ENCODE peak calls at places on chromosomes 13 and 19, in five cellular contexts. One of them, this sample, is unnamed.
A peak's percentile ranks its signal among the peaks of the same experiment; 100 is the strongest.

GRCh38 chr13:39967199-39967959 is 311.9 kb downstream of the COG6 start:
- DNase-seq in uterus: no peak
- DNase-seq in heart left ventricle: no peak
- DNase-seq in IMR-90: no peak
- DNase-seq in gastrocnemius medialis: no peak
- DNase-seq in this sample: no peak

GRCh38 chr19:40449506-40449905 is 5.4 kb upstream of the SERTAD3 start:
- DNase-seq in uterus: no peak
- DNase-seq in heart left ventricle: no peak
- DNase-seq in IMR-90: no peak
- DNase-seq in gastrocnemius medialis: no peak
- DNase-seq in this sample: no peak

GRCh38 chr19:28864577-28865042 is 348.3 kb downstream of the UQCRFS1 start:
- DNase-seq in uterus: peak; percentile 45
- DNase-seq in heart left ventricle: peak; percentile 84
- DNase-seq in IMR-90: peak; percentile 7
- DNase-seq in gastrocnemius medialis: no peak
- DNase-seq in this sample: peak; percentile 51

GRCh38 chr19:2207991-2208860 is 27.9 kb downstream of the PLEKHJ1 start:
- DNase-seq in uterus: no peak
- DNase-seq in heart left ventricle: peak; percentile 83
- DNase-seq in IMR-90: peak; percentile 57
- DNase-seq in gastrocnemius medialis: no peak
- DNase-seq in this sample: no peak

GRCh38 chr19:18590273-18591272 is 2.0 kb downstream of the REX1BD start:
- DNase-seq in uterus: no peak
- DNase-seq in heart left ventricle: peak; percentile 51
- DNase-seq in IMR-90: peak; percentile 57
- DNase-seq in gastrocnemius medialis: peak; percentile 51
- DNase-seq in this sample: no peak

GRCh38 chr13:87274209-87274819 is 396.9 kb upstream of the SLITRK5 start:
- DNase-seq in uterus: no peak
- DNase-seq in heart left ventricle: no peak
- DNase-seq in IMR-90: peak; percentile 47
- DNase-seq in gastrocnemius medialis: no peak
- DNase-seq in this sample: no peak

GRCh38 chr19:18518639-18519038 is 3.2 kb downstream of the ELL start:
- DNase-seq in uterus: no peak
- DNase-seq in heart left ventricle: no peak
- DNase-seq in IMR-90: no peak
- DNase-seq in gastrocnemius medialis: no peak
- DNase-seq in this sample: no peak

GRCh38 chr19:54164369-54165068 is 5.0 kb upstream of the LENG1 start:
- DNase-seq in uterus: peak; percentile 61
- DNase-seq in heart left ventricle: peak; percentile 55
- DNase-seq in IMR-90: peak; percentile 22
- DNase-seq in gastrocnemius medialis: no peak
- DNase-seq in this sample: peak; percentile 68

GRCh38 chr13:106143930-106144709 is 391.3 kb downstream of the EFNB2 start:
- DNase-seq in uterus: no peak
- DNase-seq in heart left ventricle: no peak
- DNase-seq in IMR-90: no peak
- DNase-seq in gastrocnemius medialis: no peak
- DNase-seq in this sample: peak; percentile 77

GRCh38 chr19:45110811-45111210 is 17.8 kb downstream of the PPP1R37 start:
- DNase-seq in uterus: no peak
- DNase-seq in heart left ventricle: no peak
- DNase-seq in IMR-90: no peak
- DNase-seq in gastrocnemius medialis: no peak
- DNase-seq in this sample: no peak

GRCh38 chr19:39356073-39356472 is 13.9 kb downstream of the SAMD4B start:
- DNase-seq in uterus: no peak
- DNase-seq in heart left ventricle: no peak
- DNase-seq in IMR-90: no peak
- DNase-seq in gastrocnemius medialis: no peak
- DNase-seq in this sample: no peak

GRCh38 chr13:73599232-73600128 is 534.7 kb downstream of the KLF12 start:
- DNase-seq in uterus: no peak
- DNase-seq in heart left ventricle: no peak
- DNase-seq in IMR-90: no peak
- DNase-seq in gastrocnemius medialis: no peak
- DNase-seq in this sample: no peak

GRCh38 chr19:48145596-48146254 is 24.4 kb downstream of the LIG1 start:
- DNase-seq in uterus: no peak
- DNase-seq in heart left ventricle: no peak
- DNase-seq in IMR-90: no peak
- DNase-seq in gastrocnemius medialis: no peak
- DNase-seq in this sample: no peak

GRCh38 chr19:39126312-39126561 is 651 bp downstream of the PAK4 start:
- DNase-seq in uterus: no peak
- DNase-seq in heart left ventricle: no peak
- DNase-seq in IMR-90: no peak
- DNase-seq in gastrocnemius medialis: no peak
- DNase-seq in this sample: no peak

GRCh38 chr19:39110263-39110967 is 15.2 kb upstream of the PAK4 start:
- DNase-seq in uterus: no peak
- DNase-seq in heart left ventricle: no peak
- DNase-seq in IMR-90: no peak
- DNase-seq in gastrocnemius medialis: no peak
- DNase-seq in this sample: peak; percentile 58

GRCh38 chr13:113491418-113491883 is 940 bp upstream of the DCUN1D2 start:
- DNase-seq in uterus: no peak
- DNase-seq in heart left ventricle: peak; percentile 53
- DNase-seq in IMR-90: peak; percentile 14
- DNase-seq in gastrocnemius medialis: no peak
- DNase-seq in this sample: no peak

GRCh38 chr13:101757446-101758039 is 305.1 kb downstream of the ITGBL1 start:
- DNase-seq in uterus: no peak
- DNase-seq in heart left ventricle: no peak
- DNase-seq in IMR-90: peak; percentile 50
- DNase-seq in gastrocnemius medialis: no peak
- DNase-seq in this sample: no peak

GRCh38 chr19:16363852-16364230 is 39.2 kb downstream of the KLF2 start:
- DNase-seq in uterus: no peak
- DNase-seq in heart left ventricle: no peak
- DNase-seq in IMR-90: no peak
- DNase-seq in gastrocnemius medialis: no peak
- DNase-seq in this sample: no peak

GRCh38 chr13:100176781-100177389 is 88.0 kb downstream of the PCCA start:
- DNase-seq in uterus: no peak
- DNase-seq in heart left ventricle: no peak
- DNase-seq in IMR-90: peak; percentile 54
- DNase-seq in gastrocnemius medialis: no peak
- DNase-seq in this sample: no peak

GRCh38 chr13:57311009-57311586 is 144.1 kb downstream of the PRR20E start:
- DNase-seq in uterus: no peak
- DNase-seq in heart left ventricle: no peak
- DNase-seq in IMR-90: no peak
- DNase-seq in gastrocnemius medialis: no peak
- DNase-seq in this sample: no peak

GRCh38 chr19:2302319-2303208 is 5.4 kb downstream of the LINGO3 start:
- DNase-seq in uterus: no peak
- DNase-seq in heart left ventricle: peak; percentile 63
- DNase-seq in IMR-90: peak; percentile 65
- DNase-seq in gastrocnemius medialis: peak; percentile 22
- DNase-seq in this sample: no peak

GRCh38 chr19:43812689-43813088 is 10.4 kb upstream of the LYPD5 start:
- DNase-seq in uterus: no peak
- DNase-seq in heart left ventricle: no peak
- DNase-seq in IMR-90: no peak
- DNase-seq in gastrocnemius medialis: no peak
- DNase-seq in this sample: no peak

GRCh38 chr19:43811833-43812232 is 9.6 kb upstream of the LYPD5 start:
- DNase-seq in uterus: no peak
- DNase-seq in heart left ventricle: no peak
- DNase-seq in IMR-90: no peak
- DNase-seq in gastrocnemius medialis: no peak
- DNase-seq in this sample: no peak

GRCh38 chr19:43807651-43808050 is 5.4 kb upstream of the LYPD5 start:
- DNase-seq in uterus: no peak
- DNase-seq in heart left ventricle: no peak
- DNase-seq in IMR-90: no peak
- DNase-seq in gastrocnemius medialis: no peak
- DNase-seq in this sample: no peak

GRCh38 chr19:43812259-43812658 is 10.0 kb upstream of the LYPD5 start:
- DNase-seq in uterus: no peak
- DNase-seq in heart left ventricle: no peak
- DNase-seq in IMR-90: no peak
- DNase-seq in gastrocnemius medialis: no peak
- DNase-seq in this sample: no peak

GRCh38 chr19:43809762-43810696 is 7.8 kb upstream of the LYPD5 start:
- DNase-seq in uterus: no peak
- DNase-seq in heart left ventricle: no peak
- DNase-seq in IMR-90: peak; percentile 74
- DNase-seq in gastrocnemius medialis: no peak
- DNase-seq in this sample: peak; percentile 24
- TF ChIP-seq CTCF in uterus: peak; percentile 30
- TF ChIP-seq CTCF in heart left ventricle: peak; percentile 46
- TF ChIP-seq CTCF in IMR-90: peak; percentile 73
- TF ChIP-seq CTCF in gastrocnemius medialis: peak; percentile 24
- TF ChIP-seq CTCF in this sample: no peak

GRCh38 chr19:6113616-6114188 is 3.4 kb upstream of the RFX2 start:
- DNase-seq in uterus: no peak
- DNase-seq in heart left ventricle: no peak
- DNase-seq in IMR-90: no peak
- DNase-seq in gastrocnemius medialis: no peak
- DNase-seq in this sample: no peak

GRCh38 chr19:6105444-6105843 is 4.9 kb downstream of the RFX2 start:
- DNase-seq in uterus: no peak
- DNase-seq in heart left ventricle: no peak
- DNase-seq in IMR-90: no peak
- DNase-seq in gastrocnemius medialis: no peak
- DNase-seq in this sample: no peak

GRCh38 chr19:6110360-6110977 is at the start of gene RFX2:
- DNase-seq in uterus: peak; percentile 99
- DNase-seq in heart left ventricle: peak; percentile 99
- DNase-seq in IMR-90: peak; percentile 98
- DNase-seq in gastrocnemius medialis: peak; percentile 98
- DNase-seq in this sample: peak; percentile 99

GRCh38 chr19:6109947-6110346 is 353 bp downstream of the RFX2 start:
- DNase-seq in uterus: peak; percentile 51
- DNase-seq in heart left ventricle: no peak
- DNase-seq in IMR-90: no peak
- DNase-seq in gastrocnemius medialis: no peak
- DNase-seq in this sample: no peak

DNA sequence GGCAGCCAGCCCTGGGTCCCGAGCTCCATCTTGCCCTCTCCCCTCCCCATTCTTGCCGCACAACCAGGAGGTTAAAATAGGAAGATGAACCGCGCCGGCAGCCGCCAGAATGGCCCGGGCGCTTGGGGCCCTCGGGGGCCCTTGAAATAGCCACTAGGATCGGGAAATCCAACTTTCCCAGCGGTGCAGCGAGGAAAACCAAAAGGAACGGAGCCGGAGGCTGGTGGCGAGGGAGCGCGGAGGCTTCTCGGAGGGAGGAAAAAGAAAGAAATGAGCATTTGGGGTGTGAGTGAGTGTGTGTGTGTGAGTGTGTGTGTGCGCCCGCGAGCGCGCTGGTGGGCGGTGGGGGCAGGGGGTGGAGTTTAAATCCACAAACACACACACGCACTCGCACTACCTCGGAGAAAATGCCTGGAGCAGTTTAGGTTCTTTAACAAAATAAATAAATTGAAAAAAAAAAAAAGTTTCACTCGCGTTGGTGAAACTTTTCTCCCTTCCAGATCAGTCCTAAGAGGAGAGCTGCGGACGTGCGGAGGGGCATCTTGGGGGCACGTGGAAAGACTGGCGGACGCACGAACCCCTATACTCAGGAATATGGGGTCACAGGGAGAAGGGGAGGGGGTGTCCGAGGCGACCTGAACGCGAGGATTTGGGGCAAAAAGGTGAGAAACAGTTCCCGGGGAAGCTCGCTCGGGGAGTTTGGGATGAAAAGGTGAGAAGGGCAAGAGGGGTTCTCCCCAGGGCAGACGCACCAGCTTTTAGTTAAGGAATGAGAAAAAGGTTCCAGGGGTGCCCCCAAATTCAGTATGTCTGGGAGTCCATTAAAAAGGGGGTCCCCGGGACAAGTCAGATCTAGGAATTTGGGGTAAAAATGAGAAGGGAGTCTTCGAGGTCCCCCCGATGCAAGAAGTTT is 1.3 kb downstream of the RFX2 start:
- DNase-seq in uterus: peak; percentile 82
- DNase-seq in heart left ventricle: peak; percentile 65
- DNase-seq in IMR-90: peak; percentile 66
- DNase-seq in gastrocnemius medialis: no peak
- DNase-seq in this sample: peak; percentile 36
- TF ChIP-seq POLR2A in uterus: peak; percentile 59
- TF ChIP-seq POLR2A in heart left ventricle: peak; percentile 24
- TF ChIP-seq POLR2A in IMR-90: peak; percentile 19
- TF ChIP-seq POLR2A in gastrocnemius medialis: no peak
- TF ChIP-seq POLR2A in this sample: peak; percentile 50

DNA sequence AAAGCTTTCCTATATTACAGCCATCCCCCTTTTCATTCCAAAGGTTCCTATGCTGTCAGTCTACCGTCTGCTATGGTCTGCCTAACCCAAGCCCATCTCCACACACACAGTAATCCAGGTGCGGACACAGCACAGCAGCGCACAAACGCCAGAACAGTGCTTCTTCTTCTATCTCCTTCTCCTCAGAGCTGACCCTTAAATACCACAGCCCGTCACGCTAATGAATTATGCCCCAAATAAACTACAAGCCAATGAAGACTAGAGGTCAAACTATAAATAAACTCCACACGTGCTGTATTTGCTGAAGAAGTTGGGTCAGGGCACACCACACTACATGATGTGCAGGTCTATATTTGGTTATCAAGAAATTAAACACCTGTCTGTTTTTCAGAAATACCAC is 71.8 kb downstream of the TBC1D4 start:
- DNase-seq in uterus: no peak
- DNase-seq in heart left ventricle: peak; percentile 65
- DNase-seq in IMR-90: no peak
- DNase-seq in gastrocnemius medialis: peak; percentile 63
- DNase-seq in this sample: no peak
- H3K27ac ChIP-seq in uterus: no peak overlapping the region
- H3K27ac ChIP-seq in heart left ventricle: peak overlapping the region; percentile 70
- H3K27ac ChIP-seq in IMR-90: no peak overlapping the region
- H3K27ac ChIP-seq in gastrocnemius medialis: peak overlapping the region; percentile 89
- H3K27ac ChIP-seq in this sample: no peak overlapping the region

DNA sequence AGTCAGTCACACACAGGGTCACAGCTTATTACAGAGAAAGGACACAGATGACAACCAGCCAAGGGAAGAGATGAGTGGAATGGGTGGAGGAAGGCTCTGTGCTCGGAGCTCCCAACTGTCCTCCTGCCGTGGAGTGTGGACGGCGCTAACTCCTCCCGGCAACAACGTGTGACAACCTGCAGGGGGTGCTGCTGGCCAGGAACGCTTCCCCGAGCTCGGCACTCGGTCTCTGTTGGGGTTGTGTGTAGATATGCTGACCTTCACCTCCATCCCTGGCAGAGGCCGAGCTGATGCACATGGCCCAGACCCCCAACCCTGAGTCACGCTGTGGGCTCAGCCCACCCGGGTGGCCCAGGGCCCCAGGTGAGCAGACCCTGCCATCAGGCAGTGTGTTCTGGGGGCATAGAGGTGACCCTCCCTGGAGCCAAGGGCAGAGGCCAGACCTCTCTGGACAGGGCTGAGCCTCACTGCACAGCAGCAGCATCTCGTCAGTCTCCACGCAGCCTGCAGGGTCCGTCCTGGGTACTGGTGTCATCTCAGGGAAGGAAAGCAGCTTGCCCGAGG is 14.1 kb downstream of the ZNF444 start:
- DNase-seq in uterus: no peak
- DNase-seq in heart left ventricle: peak; percentile 47
- DNase-seq in IMR-90: no peak
- DNase-seq in gastrocnemius medialis: no peak
- DNase-seq in this sample: no peak
- TF ChIP-seq CTCF in uterus: no peak
- TF ChIP-seq CTCF in heart left ventricle: peak; percentile 20
- TF ChIP-seq CTCF in IMR-90: peak; percentile 31
- TF ChIP-seq CTCF in gastrocnemius medialis: no peak
- TF ChIP-seq CTCF in this sample: no peak